ENCODE peak calls at places on chromosomes 6 and 20, in ten cellular contexts. L is transverse colon, G is right lobe of liver, N is H1, P is body of pancreas, C is vagina, M is esophagus squamous epithelium, R is HCT116, J is IMR-90, X is thyroid gland. F is an unnamed sample.

GRCh38 chr20:62596921-62597320 is 45.4 kb upstream of the SLCO4A1 start:
- DNase-seq in L (no peak), G (no peak), N (no peak), P (no peak), C (no peak), M (no peak), R (no peak), J (no peak), X (no peak), F (no peak)

GRCh38 chr6:133892444-133893323 is 3.8 kb downstream of the TCF21 start:
- DNase-seq in L (no peak), G (no peak), N (no peak), P (no peak), C (no peak), M (no peak), R (no peak), J (peak), X (no peak), F (peak)

GRCh38 chr6:161522286-161522685 is 248.4 kb upstream of the AGPAT4 start:
- DNase-seq in L (no peak), G (no peak), N (no peak), P (no peak), C (no peak), M (no peak), R (no peak), J (no peak), X (no peak), F (no peak)

GRCh38 chr20:35327074-35327976 is 35.1 kb upstream of the FAM83C start:
- DNase-seq in L (peak), G (peak), N (no peak), P (no peak), C (no peak), M (no peak), R (no peak), J (peak), X (no peak), F (no peak)

GRCh38 chr6:52399511-52400315 is 20.4 kb upstream of the EFHC1 start:
- DNase-seq in L (peak), G (no peak), N (no peak), P (peak), C (no peak), M (no peak), R (no peak), J (peak), X (peak), F (peak)

GRCh38 chr20:24571159-24571558 is 101.7 kb downstream of the SYNDIG1 start:
- DNase-seq in L (no peak), G (no peak), N (no peak), P (no peak), C (no peak), M (no peak), R (no peak), J (no peak), X (no peak), F (no peak)

GRCh38 chr20:36154696-36155628 is at the start of gene EPB41L1:
- DNase-seq in L (no peak), G (no peak), N (no peak), P (no peak), C (no peak), M (no peak), R (no peak), J (no peak), X (peak), F (peak)

GRCh38 chr6:39206250-39206721 is 23.0 kb downstream of the KCNK5 start:
- DNase-seq in L (no peak), G (peak), N (no peak), P (peak), C (no peak), M (no peak), R (no peak), J (no peak), X (peak), F (no peak)

GRCh38 chr6:89048985-89049384 is 31.6 kb upstream of the PNRC1 start:
- DNase-seq in L (no peak), G (no peak), N (no peak), P (no peak), C (no peak), M (no peak), R (no peak), J (peak), X (no peak), F (no peak)

GRCh38 chr20:12383770-12384304 is 466.1 kb downstream of the BTBD3 start:
- DNase-seq in L (no peak), G (no peak), N (no peak), P (no peak), C (no peak), M (no peak), R (no peak), J (no peak), X (no peak), F (no peak)

GRCh38 chr6:168534265-168534664 is 93.3 kb downstream of the SMOC2 start:
- DNase-seq in L (no peak), G (no peak), N (no peak), P (no peak), C (no peak), M (no peak), R (no peak), J (no peak), X (no peak), F (no peak)

GRCh38 chr6:53662457-53662856 is 3.1 kb downstream of the KLHL31 start:
- DNase-seq in L (no peak), G (no peak), N (no peak), P (no peak), C (no peak), M (no peak), R (no peak), J (no peak), X (no peak), F (no peak)

GRCh38 chr20:63617092-63617875 is 9.6 kb downstream of the GMEB2 start:
- DNase-seq in L (no peak), G (peak), N (no peak), P (no peak), C (no peak), M (no peak), R (no peak), J (no peak), X (peak), F (no peak)

GRCh38 chr6:94389218-94389617 is 969.9 kb upstream of the EPHA7 start:
- DNase-seq in L (no peak), G (no peak), N (no peak), P (no peak), C (no peak), M (no peak), R (no peak), J (no peak), X (no peak), F (no peak)
- TF ChIP-seq POLR2A in L (no peak), G (no peak), N (no peak), P (no peak), C (no peak), M (no peak), R (no peak), J (no peak), X (no peak), F (no peak)

DNA sequence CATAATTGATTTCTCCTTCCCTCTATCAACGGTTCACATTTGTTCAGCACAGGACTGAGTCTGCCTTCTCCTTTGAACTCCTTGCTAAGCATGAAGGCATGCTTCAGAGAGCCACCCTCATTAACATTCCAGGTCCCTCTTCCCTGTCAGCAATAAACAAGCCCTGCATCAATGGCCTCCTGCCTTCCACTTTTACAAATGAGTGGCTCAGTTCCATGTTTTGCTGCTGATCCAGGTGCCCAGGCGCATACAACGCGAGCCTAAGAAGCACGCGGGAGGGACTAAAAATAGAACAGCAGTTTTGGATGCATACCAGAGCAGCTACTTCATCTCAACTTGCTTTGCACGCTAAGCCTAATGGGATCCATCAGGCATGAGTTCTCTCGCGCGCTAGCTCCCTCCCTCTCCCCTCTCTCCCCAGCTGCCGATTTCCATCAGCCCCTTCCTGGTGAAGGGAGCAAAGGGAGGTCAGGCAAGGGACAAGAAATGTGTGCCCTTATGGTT is 53.4 kb downstream of the TRAF3IP2 start:
- DNase-seq in L (peak), G (no peak), N (peak), P (peak), C (no peak), M (no peak), R (no peak), J (peak), X (peak), F (peak)
- H3K4me3 ChIP-seq in L (no peak), G (no peak), N (peak), P (no peak), C (peak), M (no peak), R (peak), J (no peak), X (no peak), F (no peak)

GRCh38 chr20:17936791-17937687 is 31.6 kb downstream of the SNX5 start:
- DNase-seq in L (peak), G (no peak), N (no peak), P (peak), C (no peak), M (no peak), R (no peak), J (peak), X (peak), F (peak)
- TF ChIP-seq POLR2A in L (no peak), G (no peak), N (no peak), P (no peak), C (no peak), M (no peak), R (no peak), J (no peak), X (no peak), F (no peak)

GRCh38 chr6:44537306-44538049 is 150.0 kb downstream of the CDC5L start:
- DNase-seq in L (no peak), G (no peak), N (no peak), P (no peak), C (peak), M (no peak), R (no peak), J (no peak), X (no peak), F (no peak)

GRCh38 chr6:44540881-44541280 is 153.4 kb downstream of the CDC5L start:
- DNase-seq in L (no peak), G (no peak), N (no peak), P (no peak), C (peak), M (no peak), R (no peak), J (no peak), X (no peak), F (no peak)

GRCh38 chr6:44538131-44538835 is 150.8 kb downstream of the CDC5L start:
- DNase-seq in L (no peak), G (no peak), N (no peak), P (no peak), C (peak), M (no peak), R (no peak), J (no peak), X (no peak), F (no peak)

GRCh38 chr6:44538841-44539240 is 151.3 kb downstream of the CDC5L start:
- DNase-seq in L (no peak), G (no peak), N (no peak), P (no peak), C (peak), M (no peak), R (no peak), J (no peak), X (no peak), F (no peak)

GRCh38 chr6:44539701-44540100 is 152.2 kb downstream of the CDC5L start:
- DNase-seq in L (no peak), G (no peak), N (no peak), P (no peak), C (peak), M (no peak), R (no peak), J (no peak), X (no peak), F (no peak)
- H3K4me3 ChIP-seq in L (no peak), G (no peak), N (no peak), P (no peak), C (no peak), M (no peak), R (no peak), J (no peak), X (no peak), F (no peak)

DNA sequence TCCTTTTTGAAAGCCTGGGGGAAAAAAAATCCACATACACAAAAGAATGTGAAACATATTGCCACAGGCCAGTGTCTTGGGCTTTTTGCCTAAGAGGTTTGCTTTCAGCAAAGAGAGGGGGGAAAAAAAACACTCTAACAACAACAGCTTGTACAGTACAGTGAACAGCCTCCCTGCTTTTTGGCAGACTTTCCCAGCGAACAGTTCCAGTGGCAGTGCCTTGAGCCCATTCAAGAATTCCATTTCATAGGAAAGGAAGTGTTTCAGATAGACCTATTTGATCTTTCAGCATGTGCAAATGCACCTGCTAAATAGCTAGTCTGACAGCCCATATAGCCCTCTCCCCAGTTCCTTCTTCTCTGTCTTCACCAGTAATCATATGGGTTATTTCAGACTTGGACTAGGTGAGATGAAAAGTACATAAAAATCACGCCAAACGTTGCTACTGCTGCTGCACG is 497 bp downstream of the ARHGAP18 start:
- DNase-seq in L (no peak), G (no peak), N (no peak), P (peak), C (no peak), M (no peak), R (no peak), J (peak), X (peak), F (peak)
- TF ChIP-seq POLR2A in L (no peak), G (no peak), N (no peak), P (no peak), C (no peak), M (no peak), R (no peak), J (no peak), X (no peak), F (no peak)